ENCODE peak calls at places on chromosomes 4 and X, in nine cellular contexts. U is heart right ventricle; D is HFFc6; G is M059J; W is BJ; M is stimulated activated CD4-positive, alpha-beta T cell treated with anti-CD3 and anti-CD28 coated beads, Interleukin-2, amount 100 ng/mL, for 48 hours; P is AG08395; R is ELF-1; I is hippocampal formation. E is an unnamed sample.

GRCh38 chr4:8547108-8547911 is 32.9 kb upstream of the GPR78 start:
- DNase-seq in P (peak), U (no peak), G (peak), D (peak), I (no peak), R (peak), W (no peak), M (no peak), E (no peak)

GRCh38 chr4:173005912-173006633 is 162.5 kb upstream of the GALNT7 start:
- DNase-seq in G (no peak), W (no peak), M (no peak), I (no peak), R (no peak), D (no peak), U (no peak), P (no peak), E (peak)

GRCh38 chrX:26922278-26922677 is 540.9 kb downstream of the PPP4R3C start:
- DNase-seq in P (no peak), D (no peak), I (no peak), R (no peak), W (no peak), M (no peak), G (peak), U (no peak), E (no peak)

GRCh38 chrX:9466115-9466495 is 1.2 kb downstream of the TBL1X start:
- DNase-seq in W (no peak), M (peak), P (peak), G (peak), D (no peak), U (peak), I (no peak), R (peak), E (peak)

GRCh38 chr4:6724461-6725111 is 8.6 kb downstream of the BLOC1S4 start:
- DNase-seq in R (no peak), U (no peak), D (peak), W (no peak), M (no peak), G (no peak), P (peak), I (no peak), E (no peak)

GRCh38 chr4:137635108-137635507 is 102.8 kb upstream of the PCDH18 start:
- DNase-seq in W (no peak), P (peak), M (no peak), I (no peak), G (no peak), D (no peak), R (no peak), U (no peak), E (no peak)

GRCh38 chr4:55079451-55080173 is 45.8 kb downstream of the KDR start:
- DNase-seq in I (no peak), G (peak), D (peak), P (peak), R (no peak), M (no peak), W (no peak), U (no peak), E (no peak)

GRCh38 chr4:11843927-11844326 is 415.2 kb upstream of the HS3ST1 start:
- DNase-seq in U (no peak), R (no peak), W (no peak), D (no peak), M (no peak), I (no peak), P (no peak), G (no peak), E (no peak)

GRCh38 chr4:152385551-152385950 is 150.3 kb downstream of the FBXW7 start:
- DNase-seq in U (no peak), P (peak), W (no peak), I (no peak), G (peak), R (no peak), M (no peak), D (peak), E (no peak)

GRCh38 chrX:136209016-136209738 is 42.0 kb downstream of the MAP7D3 start:
- DNase-seq in D (no peak), G (peak), W (no peak), I (no peak), P (peak), M (peak), U (peak), R (peak), E (no peak)

GRCh38 chrX:39214380-39215126 is 413.3 kb downstream of the MID1IP1 start:
- DNase-seq in W (no peak), G (no peak), I (peak), D (no peak), P (no peak), U (no peak), R (no peak), M (no peak), E (no peak)

GRCh38 chr4:149264093-149264733 is 551.4 kb downstream of the IQCM start:
- DNase-seq in D (peak), I (no peak), R (peak), G (peak), P (peak), W (no peak), M (no peak), U (no peak), E (peak)

GRCh38 chr4:8830611-8831200 is 40.9 kb downstream of the HMX1 start:
- DNase-seq in G (no peak), U (no peak), M (no peak), P (no peak), W (no peak), I (no peak), D (no peak), R (no peak), E (no peak)

GRCh38 chrX:118807151-118808017 is 16.2 kb upstream of the ZCCHC12 start:
- DNase-seq in M (peak), P (peak), D (peak), U (no peak), G (peak), W (no peak), I (peak), R (peak), E (peak)

GRCh38 chr4:4981427-4981826 is 37.8 kb downstream of the CYTL1 start:
- DNase-seq in D (no peak), U (no peak), R (no peak), I (no peak), W (no peak), G (no peak), P (peak), M (no peak), E (no peak)

GRCh38 chr4:78776031-78776728 is at the start of gene BMP2K:
- DNase-seq in U (peak), M (peak), P (peak), R (peak), W (no peak), I (peak), G (peak), D (peak), E (peak)

GRCh38 chr4:140427919-140428471 is 547 bp upstream of the CLGN start:
- DNase-seq in G (no peak), W (no peak), U (no peak), D (no peak), R (no peak), P (no peak), M (no peak), I (no peak), E (no peak)

E was measured in NCI-H1092 treated with DMSO at 0.1 percent for 48 hours.